ENCODE peak calls at places on chromosome 1, in six cellular contexts. P is heart left ventricle; A is body of pancreas; T is AG10803; R is left ventricle myocardium inferior; I is CD8-positive, alpha-beta T cell. L is an unnamed sample.

GRCh38 chr1:184524248-184524647 is 137.4 kb downstream of the C1orf21 start:
- DNase-seq in P (no peak), A (no peak), T (peak), R (no peak), I (no peak), L (peak)

GRCh38 chr1:231134624-231135023 is 27.2 kb upstream of the TRIM67 start:
- DNase-seq in P (no peak), A (no peak), T (no peak), R (no peak), I (no peak), L (no peak)

GRCh38 chr1:93740601-93741031 is 59.0 kb upstream of the BCAR3 start:
- DNase-seq in P (no peak), A (no peak), T (peak), R (no peak), I (no peak), L (peak)

GRCh38 chr1:7528386-7529031 is 242.6 kb upstream of the VAMP3 start:
- DNase-seq in P (no peak), A (no peak), T (peak), R (no peak), I (no peak), L (peak)

GRCh38 chr1:150528997-150529396 is 13.4 kb downstream of the FALEC start:
- DNase-seq in P (no peak), A (no peak), T (peak), R (no peak), I (no peak), L (peak)

GRCh38 chr1:18618546-18619466 is 11.8 kb upstream of the PAX7 start:
- DNase-seq in P (no peak), A (no peak), T (no peak), R (no peak), I (no peak), L (peak)

GRCh38 chr1:165253818-165254254 is 102.7 kb downstream of the LMX1A start:
- DNase-seq in P (no peak), A (no peak), T (no peak), R (no peak), I (no peak), L (no peak)

GRCh38 chr1:154906621-154907081 is 29.9 kb downstream of the PMVK start:
- DNase-seq in P (no peak), A (peak), T (peak), R (no peak), I (no peak), L (peak)

GRCh38 chr1:197915797-197916686 is 1.1 kb upstream of the LHX9 start:
- DNase-seq in P (peak), A (peak), T (peak), R (peak), I (no peak), L (peak)

GRCh38 chr1:233647083-233647482 is 33.2 kb downstream of the KCNK1 start:
- DNase-seq in P (no peak), A (no peak), T (peak), R (no peak), I (no peak), L (peak)

GRCh38 chr1:90798883-90799282 is 81.8 kb upstream of the BARHL2 start:
- DNase-seq in P (no peak), A (no peak), T (no peak), R (no peak), I (no peak), L (no peak)

GRCh38 chr1:203475012-203475981 is at the start of gene PRELP:
- DNase-seq in P (no peak), A (peak), T (peak), R (peak), I (no peak), L (no peak)

GRCh38 chr1:151259351-151259750 is 4.8 kb downstream of the PSMD4 start:
- DNase-seq in P (no peak), A (no peak), T (no peak), R (no peak), I (no peak), L (no peak)

GRCh38 chr1:109061183-109061582 is 14.6 kb downstream of the TAF13 start:
- DNase-seq in P (no peak), A (no peak), T (no peak), R (no peak), I (no peak), L (no peak)

GRCh38 chr1:110675060-110675791 is 486 bp upstream of the KCNA3 start:
- DNase-seq in P (peak), A (no peak), T (no peak), R (no peak), I (no peak), L (no peak)

GRCh38 chr1:244665771-244666217 is 12.9 kb downstream of the DESI2 start:
- DNase-seq in P (no peak), A (no peak), T (peak), R (no peak), I (no peak), L (peak)

GRCh38 chr1:60970081-60970509 is 112.3 kb upstream of the NFIA start:
- DNase-seq in P (no peak), A (no peak), T (peak), R (no peak), I (no peak), L (peak)

GRCh38 chr1:92310185-92310597 is 11.3 kb downstream of the RPAP2 start:
- DNase-seq in P (no peak), A (no peak), T (peak), R (no peak), I (no peak), L (peak)

GRCh38 chr1:87986154-87986914 is 657.7 kb downstream of the LMO4 start:
- DNase-seq in P (no peak), A (no peak), T (no peak), R (no peak), I (no peak), L (no peak)

GRCh38 chr1:39262802-39263201 is 58.3 kb downstream of the MACF1 start:
- DNase-seq in P (no peak), A (no peak), T (peak), R (no peak), I (no peak), L (no peak)

GRCh38 chr1:38815903-38816627 is 43.5 kb downstream of the RRAGC start:
- DNase-seq in P (no peak), A (no peak), T (no peak), R (no peak), I (no peak), L (no peak)

GRCh38 chr1:68725353-68725752 is 228.5 kb upstream of the DEPDC1 start:
- DNase-seq in P (peak), A (peak), T (no peak), R (peak), I (no peak), L (no peak)

GRCh38 chr1:22791736-22792325 is 81.2 kb downstream of the EPHB2 start:
- DNase-seq in P (no peak), A (no peak), T (no peak), R (no peak), I (no peak), L (no peak)

GRCh38 chr1:47742890-47743760 is 254.1 kb downstream of the TRABD2B start:
- DNase-seq in P (no peak), A (no peak), T (no peak), R (no peak), I (no peak), L (no peak)

GRCh38 chr1:93749894-93750301 is 68.3 kb upstream of the BCAR3 start:
- DNase-seq in P (no peak), A (no peak), T (no peak), R (no peak), I (no peak), L (no peak)

GRCh38 chr1:6260961-6261614 is at the start of gene GPR153:
- DNase-seq in P (no peak), A (no peak), T (peak), R (peak), I (peak), L (no peak)

GRCh38 chr1:65077369-65077768 is 70.6 kb upstream of the AK4 start:
- DNase-seq in P (no peak), A (no peak), T (no peak), R (no peak), I (no peak), L (no peak)

GRCh38 chr1:206133751-206134371 is 16.7 kb upstream of the AVPR1B start:
- DNase-seq in P (no peak), A (no peak), T (peak), R (no peak), I (no peak), L (no peak)

GRCh38 chr1:77756052-77756754 is 3.4 kb downstream of the USP33 start:
- DNase-seq in P (no peak), A (no peak), T (no peak), R (no peak), I (no peak), L (no peak)

GRCh38 chr1:95084317-95085176 is 11.8 kb upstream of the ALG14 start:
- DNase-seq in P (no peak), A (no peak), T (peak), R (no peak), I (peak), L (peak)

GRCh38 chr1:29672416-29672815 is 436.1 kb downstream of the PTPRU start:
- DNase-seq in P (no peak), A (no peak), T (no peak), R (no peak), I (no peak), L (no peak)

GRCh38 chr1:151065089-151065645 is 5.0 kb downstream of the MLLT11 start:
- DNase-seq in P (no peak), A (no peak), T (no peak), R (no peak), I (no peak), L (no peak)

GRCh38 chr1:100292711-100293110 is 26.7 kb downstream of the RTCA start:
- DNase-seq in P (no peak), A (no peak), T (peak), R (no peak), I (no peak), L (peak)

DNA sequence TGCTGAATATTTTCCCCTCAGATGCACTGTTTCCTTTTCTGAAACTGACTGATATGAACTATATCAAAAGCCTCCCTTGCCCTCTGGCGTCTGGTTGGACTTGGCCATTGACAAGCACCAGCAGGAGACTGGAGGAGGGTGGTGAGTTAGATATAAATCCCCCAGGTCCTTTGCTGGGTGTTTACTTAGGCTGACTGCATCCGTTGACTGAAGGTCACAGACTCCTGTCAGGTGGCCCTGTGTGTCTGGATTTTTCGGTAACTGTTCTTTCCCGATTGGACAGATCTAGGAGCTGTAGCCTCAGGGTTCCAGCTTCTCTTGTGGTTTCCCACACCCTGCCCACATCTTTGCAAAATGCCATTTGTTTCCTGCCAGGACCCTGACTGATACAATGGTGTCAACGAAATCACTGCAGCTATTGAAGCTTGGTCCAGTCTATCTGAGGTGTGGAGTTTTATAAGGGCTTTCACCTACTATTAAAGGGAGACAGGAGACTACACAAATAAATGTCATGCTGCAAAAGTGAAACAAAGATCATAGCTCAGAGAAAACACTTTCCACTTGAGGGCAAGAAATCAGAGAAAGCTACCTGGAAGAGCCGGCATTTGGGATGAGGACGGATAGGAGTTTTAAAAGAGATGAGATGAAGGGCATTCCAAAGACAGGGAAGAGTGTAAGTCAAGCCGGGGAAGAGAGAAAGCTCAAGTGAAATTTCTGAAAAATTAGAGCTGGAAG is 1.5 kb upstream of the MAGI3 start:
- DNase-seq in P (no peak), A (peak), T (peak), R (no peak), I (no peak), L (no peak)
- TF ChIP-seq CTCF in P (no peak), A (peak), T (no peak), R (peak), I (no peak), L (no peak)

GRCh38 chr1:27609210-27609555 is 5.2 kb upstream of the AHDC1 start:
- DNase-seq in P (no peak), A (no peak), T (no peak), R (no peak), I (no peak), L (peak)

GRCh38 chr1:27611450-27611849 is 7.5 kb upstream of the AHDC1 start:
- DNase-seq in P (no peak), A (no peak), T (no peak), R (no peak), I (no peak), L (no peak)

GRCh38 chr1:27606708-27607238 is 2.8 kb upstream of the AHDC1 start:
- DNase-seq in P (no peak), A (no peak), T (no peak), R (no peak), I (no peak), L (peak)

GRCh38 chr1:27607239-27607804 is 3.4 kb upstream of the AHDC1 start:
- DNase-seq in P (no peak), A (no peak), T (no peak), R (no peak), I (no peak), L (no peak)

DNA sequence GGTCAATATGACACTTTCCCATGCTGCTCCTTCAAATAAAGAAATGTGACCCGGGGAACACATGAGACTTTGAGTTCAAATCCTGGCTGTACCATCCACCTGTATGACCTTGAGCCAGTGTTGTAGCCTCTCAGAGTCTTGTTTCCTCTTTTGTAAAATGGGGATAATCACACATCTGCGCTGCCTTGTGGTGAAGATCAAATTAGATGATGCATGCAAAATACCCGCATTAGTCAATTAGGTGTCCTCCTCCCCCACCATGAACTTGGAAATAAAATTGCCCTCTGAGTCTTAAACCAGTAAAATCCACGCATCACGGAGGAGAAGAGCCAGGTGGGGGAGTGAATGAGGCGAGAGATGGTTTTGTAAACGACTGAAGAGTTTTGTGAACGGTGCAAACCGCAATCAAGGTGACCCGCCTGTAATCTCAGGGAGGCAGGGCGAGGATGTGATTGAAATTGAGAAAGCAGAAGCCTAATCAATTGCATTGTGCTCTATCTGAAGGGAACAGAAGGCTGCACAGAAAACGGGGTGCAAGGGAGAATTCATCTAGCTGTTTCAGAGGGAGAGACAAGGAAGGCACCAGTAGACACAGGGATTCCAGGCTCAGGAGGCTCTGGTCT is 5.8 kb upstream of the AHDC1 start:
- DNase-seq in P (no peak), A (no peak), T (no peak), R (no peak), I (no peak), L (no peak)
- H3K4me3 ChIP-seq in P (no peak), A (no peak), T (no peak), R (no peak), I (no peak), L (no peak)

DNA sequence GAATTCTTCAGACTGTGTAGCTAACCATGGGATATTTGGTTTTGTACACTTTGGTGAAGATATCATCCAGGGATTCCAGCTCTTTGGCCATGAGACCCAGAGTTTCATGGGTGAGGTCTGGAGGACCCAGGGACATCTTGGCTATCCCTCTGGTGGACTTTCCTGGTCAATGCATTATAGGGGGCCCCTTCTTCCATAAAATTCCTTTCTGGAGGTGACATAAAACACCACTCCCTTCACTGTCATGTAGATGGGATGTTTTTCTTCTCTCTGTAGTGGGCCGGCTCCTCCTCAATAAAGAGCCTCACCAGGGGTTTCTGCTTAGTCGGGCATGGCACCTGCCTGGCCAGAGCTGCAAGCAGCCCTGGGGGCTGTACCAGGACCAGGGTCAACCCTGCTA is 2.2 kb downstream of the ATPAF1 start:
- DNase-seq in P (no peak), A (no peak), T (no peak), R (no peak), I (no peak), L (no peak)
- TF ChIP-seq CTCF in P (no peak), A (no peak), T (no peak), R (no peak), I (no peak), L (no peak)

GRCh38 chr1:10874351-10874750 is 77.9 kb upstream of the CASZ1 start:
- DNase-seq in P (no peak), A (no peak), T (no peak), R (no peak), I (no peak), L (no peak)

GRCh38 chr1:10881046-10881445 is 84.6 kb upstream of the CASZ1 start:
- DNase-seq in P (no peak), A (no peak), T (no peak), R (no peak), I (no peak), L (no peak)

GRCh38 chr1:10882069-10882468 is 85.6 kb upstream of the CASZ1 start:
- DNase-seq in P (no peak), A (no peak), T (no peak), R (no peak), I (no peak), L (no peak)

GRCh38 chr1:10880063-10880462 is 83.6 kb upstream of the CASZ1 start:
- DNase-seq in P (no peak), A (no peak), T (no peak), R (no peak), I (no peak), L (no peak)

DNA sequence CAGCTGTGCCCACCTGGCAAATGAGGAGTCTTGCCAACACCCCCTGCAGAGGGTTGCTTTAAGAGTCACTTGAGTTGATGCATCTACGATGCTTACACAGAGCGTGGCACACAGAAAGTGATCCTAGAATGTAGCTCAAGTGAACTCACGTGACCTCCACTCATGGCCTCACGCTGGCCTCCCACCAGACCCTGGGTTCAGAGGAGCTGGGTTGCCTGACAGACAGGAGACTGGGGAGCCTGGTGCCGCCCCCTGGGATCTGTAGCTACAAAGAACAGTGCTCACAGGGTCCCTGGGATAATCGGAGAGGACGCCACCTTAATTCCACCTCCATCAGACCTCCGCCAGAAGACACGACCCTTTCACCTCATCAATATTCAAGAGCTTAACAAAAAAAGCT is 81.4 kb upstream of the CASZ1 start:
- DNase-seq in P (no peak), A (no peak), T (no peak), R (no peak), I (no peak), L (no peak)
- H3K4me3 ChIP-seq in P (no peak), A (no peak), T (no peak), R (no peak), I (no peak), L (no peak)

L was measured in fibroblast of mammary gland.